ENCODE peak calls at places on chromosome 22, in seven cellular contexts. F, E, Z, D, R, W and L are unnamed samples.
A peak's percentile ranks its signal among the peaks of the same experiment; 100 is the strongest.

GRCh38 chr22:38657248-38657909 is 941 bp downstream of the CBY1 start:
- DNase-seq in F (peak; percentile 27), E (peak; percentile 29), Z (peak; percentile 3), D (peak; percentile 14), R (no peak), W (peak; percentile 52), L (no peak)

GRCh38 chr22:44317163-44317455 is 4.4 kb upstream of the SHISAL1 start:
- DNase-seq in F (no peak), E (no peak), Z (no peak), D (peak; percentile 6), R (no peak), W (no peak), L (no peak)

GRCh38 chr22:42874010-42874409 is 16.9 kb upstream of the ARFGAP3 start:
- DNase-seq in F (no peak), E (no peak), Z (no peak), D (no peak), R (no peak), W (no peak), L (no peak)

GRCh38 chr22:31579835-31580242 is 82.2 kb downstream of the PISD start:
- DNase-seq in F (no peak), E (peak; percentile 77), Z (no peak), D (no peak), R (no peak), W (peak; percentile 34), L (no peak)

GRCh38 chr22:39336411-39336810 is 13.4 kb upstream of the SYNGR1 start:
- DNase-seq in F (peak; percentile 36), E (no peak), Z (no peak), D (no peak), R (no peak), W (no peak), L (no peak)

GRCh38 chr22:37726240-37726887 is 29.5 kb downstream of the TRIOBP start:
- DNase-seq in F (no peak), E (peak; percentile 62), Z (no peak), D (peak; percentile 50), R (no peak), W (no peak), L (no peak)

GRCh38 chr22:40031766-40032470 is 37.2 kb downstream of the FAM83F start:
- DNase-seq in F (no peak), E (no peak), Z (no peak), D (peak; percentile 56), R (no peak), W (no peak), L (no peak)

GRCh38 chr22:47817380-47817779 is 1054.9 kb downstream of the TBC1D22A start:
- DNase-seq in F (no peak), E (no peak), Z (no peak), D (no peak), R (no peak), W (no peak), L (no peak)

GRCh38 chr22:41910050-41910598 is 4.8 kb downstream of the SHISA8 start:
- DNase-seq in F (no peak), E (no peak), Z (no peak), D (no peak), R (no peak), W (no peak), L (no peak)

GRCh38 chr22:40533712-40534378 is 102.7 kb downstream of the MRTFA start:
- DNase-seq in F (no peak), E (peak; percentile 88), Z (peak; percentile 47), D (peak; percentile 63), R (no peak), W (peak; percentile 40), L (no peak)

GRCh38 chr22:22810018-22810427 is 77.6 kb upstream of the IGLL5 start:
- DNase-seq in F (peak; percentile 56), E (no peak), Z (peak; percentile 18), D (peak; percentile 34), R (no peak), W (peak; percentile 77), L (no peak)

GRCh38 chr22:44369916-44370804 is 57.4 kb upstream of the SHISAL1 start:
- DNase-seq in F (no peak), E (no peak), Z (no peak), D (peak; percentile 36), R (no peak), W (no peak), L (no peak)

GRCh38 chr22:49405590-49405989 is 422.1 kb downstream of the BRD1 start:
- DNase-seq in F (no peak), E (no peak), Z (no peak), D (no peak), R (no peak), W (no peak), L (no peak)

GRCh38 chr22:39433476-39434242 is 23.2 kb upstream of the MGAT3 start:
- DNase-seq in F (no peak), E (no peak), Z (no peak), D (no peak), R (no peak), W (no peak), L (no peak)

GRCh38 chr22:38233427-38233826 is 31.6 kb downstream of the MAFF start:
- DNase-seq in F (no peak), E (no peak), Z (no peak), D (peak; percentile 46), R (no peak), W (no peak), L (no peak)

GRCh38 chr22:22463855-22464540 is 44.5 kb downstream of the ZNF280B start:
- DNase-seq in F (peak; percentile 59), E (peak; percentile 77), Z (peak; percentile 38), D (peak; percentile 55), R (no peak), W (peak; percentile 85), L (peak; percentile 28)

GRCh38 chr22:38834991-38835390 is 8.8 kb downstream of the NPTXR start:
- DNase-seq in F (no peak), E (no peak), Z (no peak), D (no peak), R (no peak), W (no peak), L (no peak)

GRCh38 chr22:35842954-35843353 is 125.3 kb downstream of the APOL5 start:
- DNase-seq in F (peak; percentile 66), E (peak; percentile 61), Z (peak; percentile 65), D (peak; percentile 53), R (no peak), W (peak; percentile 32), L (no peak)

GRCh38 chr22:33020721-33021120 is 37.5 kb downstream of the SYN3 start:
- DNase-seq in F (no peak), E (no peak), Z (no peak), D (no peak), R (no peak), W (no peak), L (no peak)

GRCh38 chr22:39419096-39419495 is 19.5 kb downstream of the TAB1 start:
- DNase-seq in F (no peak), E (no peak), Z (no peak), D (no peak), R (no peak), W (no peak), L (no peak)

GRCh38 chr22:27220349-27220748 is 563.0 kb downstream of the MIAT start:
- DNase-seq in F (no peak), E (peak; percentile 88), Z (no peak), D (peak; percentile 92), R (no peak), W (peak; percentile 68), L (no peak)

GRCh38 chr22:31969789-31970489 is 25.6 kb downstream of the YWHAH start:
- DNase-seq in F (peak; percentile 87), E (peak; percentile 88), Z (peak; percentile 69), D (peak; percentile 64), R (peak; percentile 36), W (peak; percentile 89), L (no peak)

GRCh38 chr22:48233586-48233985 is 1471.1 kb downstream of the TBC1D22A start:
- DNase-seq in F (no peak), E (no peak), Z (no peak), D (no peak), R (no peak), W (no peak), L (no peak)

DNA sequence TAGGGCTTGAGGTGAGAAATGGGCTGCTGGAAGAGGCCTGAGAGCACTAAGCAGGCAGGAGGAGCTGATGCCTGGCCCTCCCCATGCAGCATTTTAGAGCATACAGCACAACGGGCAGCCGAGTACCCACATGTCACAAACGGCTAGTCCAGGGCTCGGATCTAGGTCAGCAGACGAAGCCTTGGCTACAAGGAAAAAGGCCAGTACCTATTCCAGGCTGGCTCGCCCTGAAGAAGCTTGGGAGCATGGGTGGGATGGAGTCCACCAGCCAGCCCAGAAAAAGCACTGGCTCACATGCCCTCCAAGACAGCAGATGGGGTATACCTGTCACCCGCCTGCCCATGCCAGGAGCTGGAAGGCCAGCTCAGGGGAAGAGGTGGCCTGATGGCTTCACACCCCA is 9.6 kb downstream of the UFD1 start:
- DNase-seq in F (no peak), E (no peak), Z (no peak), D (no peak), R (no peak), W (no peak), L (no peak)
- TF ChIP-seq CTCF in F (no peak), E (no peak), Z (no peak), D (no peak), R (no peak), W (no peak), L (no peak)

DNA sequence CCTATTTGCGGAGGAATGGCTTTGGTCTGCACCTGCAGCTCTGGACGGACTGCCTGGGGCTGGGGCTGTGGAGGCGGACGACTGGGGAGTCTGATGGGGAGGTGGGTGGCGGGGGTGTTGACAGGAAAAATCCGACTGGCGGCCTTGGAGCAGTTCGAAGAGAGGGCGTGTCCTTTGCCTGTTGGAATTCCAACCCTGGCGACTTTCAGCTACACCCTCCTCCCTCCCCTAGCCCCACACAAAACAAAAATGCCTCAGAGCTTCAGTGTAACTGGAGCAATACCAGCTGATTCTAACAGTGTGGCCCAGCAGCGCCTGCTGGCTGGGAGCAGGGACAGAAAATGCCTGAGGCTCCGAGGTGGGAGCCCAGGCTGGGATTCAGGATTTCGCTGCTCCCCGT is 85.4 kb downstream of the ATXN10 start:
- DNase-seq in F (no peak), E (no peak), Z (no peak), D (peak; percentile 60), R (no peak), W (peak; percentile 39), L (no peak)
- TF ChIP-seq CTCF in F (no peak), E (no peak), Z (no peak), D (peak; percentile 43), R (no peak), W (no peak), L (no peak)

DNA sequence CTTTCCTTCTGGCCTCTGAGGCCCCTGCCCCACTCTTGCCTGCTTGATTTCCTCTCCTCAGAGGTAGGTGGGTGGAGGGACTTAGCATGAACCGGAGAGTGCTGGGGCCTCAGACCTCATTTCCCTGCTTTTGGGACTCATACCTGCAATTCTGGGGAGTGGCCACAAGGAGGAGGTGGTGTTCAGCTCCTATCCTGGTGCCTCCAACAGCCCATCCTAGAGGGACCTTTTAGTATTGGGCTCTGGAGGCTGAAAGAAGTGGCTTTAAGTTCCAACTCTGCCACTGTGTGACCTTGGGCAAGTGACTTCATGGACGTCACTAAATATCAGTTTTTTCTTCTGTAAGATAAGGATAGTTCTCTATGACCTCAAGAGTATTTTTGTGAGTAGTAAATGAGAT is 98.6 kb downstream of the KIAA1671 start:
- DNase-seq in F (no peak), E (no peak), Z (no peak), D (no peak), R (no peak), W (no peak), L (no peak)
- TF ChIP-seq CTCF in F (peak; percentile 40), E (peak; percentile 54), Z (no peak), D (peak; percentile 34), R (no peak), W (no peak), L (no peak)

GRCh38 chr22:24055283-24055682 is 44.2 kb downstream of the CABIN1 start:
- DNase-seq in F (no peak), E (no peak), Z (no peak), D (no peak), R (no peak), W (no peak), L (no peak)
- TF ChIP-seq CTCF in F (no peak), E (no peak), Z (no peak), D (no peak), R (no peak), W (no peak), L (no peak)

GRCh38 chr22:20153945-20154344 is 3.1 kb upstream of the CCDC188 start:
- DNase-seq in F (no peak), E (peak; percentile 22), Z (no peak), D (no peak), R (no peak), W (no peak), L (no peak)
- TF ChIP-seq CTCF in F (no peak), E (peak; percentile 10), Z (no peak), D (no peak), R (no peak), W (no peak), L (no peak)